ENCODE peak calls at places on chromosomes 5 and 9, in nine cellular contexts. T, U, E, Q, J, F, L, V and R are unnamed samples.

GRCh38 chr5:122559676-122560075 is 215.2 kb upstream of the SNX2 start:
- DNase-seq in T (no peak), J (no peak), V (no peak), F (no peak), L (no peak), E (no peak), U (no peak), Q (no peak), R (no peak)

GRCh38 chr9:98191210-98191609 is 1.2 kb downstream of the CORO2A start:
- DNase-seq in J (no peak), T (no peak), E (no peak), Q (no peak), F (no peak), L (no peak), V (no peak), U (no peak), R (no peak)

GRCh38 chr5:20572560-20572959 is 584.6 kb upstream of the CDH18 start:
- DNase-seq in V (no peak), U (no peak), J (no peak), F (no peak), T (no peak), Q (no peak), L (no peak), E (no peak), R (no peak)

GRCh38 chr5:150670275-150670960 is 9.4 kb downstream of the MYOZ3 start:
- DNase-seq in L (no peak), J (no peak), U (no peak), F (no peak), Q (no peak), V (no peak), T (no peak), E (no peak), R (no peak)

GRCh38 chr5:21152611-21153010 is 1164.6 kb upstream of the CDH18 start:
- DNase-seq in J (no peak), L (no peak), T (no peak), V (peak), Q (no peak), U (no peak), E (no peak), F (no peak), R (no peak)

GRCh38 chr9:96073531-96074284 is 198.2 kb downstream of the ERCC6L2 start:
- DNase-seq in J (no peak), T (no peak), E (no peak), F (no peak), L (no peak), V (no peak), Q (peak), U (no peak), R (no peak)

GRCh38 chr9:132494857-132495256 is 84.8 kb downstream of the CFAP77 start:
- DNase-seq in Q (no peak), F (no peak), V (no peak), J (no peak), U (no peak), E (no peak), L (no peak), T (no peak), R (no peak)

GRCh38 chr5:91641730-91642350 is 258.7 kb upstream of the ARRDC3 start:
- DNase-seq in U (no peak), T (no peak), F (no peak), L (no peak), Q (no peak), J (no peak), E (peak), V (no peak), R (no peak)

GRCh38 chr5:96081276-96081858 is 119.7 kb upstream of the ELL2 start:
- DNase-seq in E (no peak), L (no peak), F (no peak), U (no peak), Q (no peak), T (no peak), V (no peak), J (no peak), R (no peak)

GRCh38 chr5:66242050-66242449 is 98.0 kb downstream of the SREK1 start:
- DNase-seq in L (no peak), E (no peak), J (no peak), Q (no peak), V (no peak), U (no peak), F (no peak), T (no peak), R (no peak)

GRCh38 chr9:15485836-15486678 is 24.7 kb downstream of the PSIP1 start:
- DNase-seq in Q (no peak), V (peak), U (no peak), F (no peak), E (no peak), J (no peak), T (no peak), L (no peak), R (no peak)

GRCh38 chr5:475704-476101 is 32.7 kb downstream of the EXOC3 start:
- DNase-seq in U (no peak), E (no peak), J (no peak), T (no peak), Q (no peak), F (no peak), L (no peak), V (no peak), R (no peak)

GRCh38 chr5:96402500-96402899 is 30.5 kb downstream of the PCSK1 start:
- DNase-seq in Q (no peak), L (no peak), V (no peak), T (no peak), F (no peak), U (no peak), J (no peak), E (no peak), R (no peak)

GRCh38 chr9:133532937-133533668 is 1.4 kb upstream of the ADAMTSL2 start:
- DNase-seq in U (peak), V (peak), T (peak), L (peak), F (peak), Q (peak), E (peak), J (peak), R (peak)

GRCh38 chr9:97570899-97571298 is 62.3 kb downstream of the TSTD2 start:
- DNase-seq in Q (no peak), L (peak), E (no peak), T (no peak), V (no peak), F (peak), U (no peak), J (peak), R (no peak)

GRCh38 chr5:56569576-56569975 is 245.8 kb upstream of the MAP3K1 start:
- DNase-seq in F (no peak), T (no peak), U (no peak), J (no peak), L (no peak), E (no peak), Q (no peak), V (no peak), R (no peak)

GRCh38 chr5:86837610-86838009 is 219.9 kb downstream of the COX7C start:
- DNase-seq in U (no peak), Q (no peak), V (no peak), F (no peak), J (no peak), T (no peak), L (no peak), E (no peak), R (no peak)

GRCh38 chr5:75081510-75081909 is 29.2 kb upstream of the GCNT4 start:
- DNase-seq in Q (no peak), V (no peak), U (no peak), J (no peak), F (no peak), E (no peak), L (no peak), T (no peak), R (no peak)

GRCh38 chr5:89128930-89129625 is 246.1 kb upstream of the MEF2C start:
- DNase-seq in E (no peak), V (no peak), T (no peak), U (no peak), L (no peak), Q (no peak), J (no peak), F (no peak), R (no peak)

GRCh38 chr9:126702501-126703329 is 89.0 kb downstream of the LMX1B start:
- DNase-seq in E (no peak), F (peak), U (peak), T (peak), J (no peak), V (no peak), Q (no peak), L (peak), R (peak)

GRCh38 chr5:149614034-149614907 is 33.0 kb downstream of the ARHGEF37 start:
- DNase-seq in F (no peak), T (no peak), E (no peak), L (no peak), V (no peak), U (no peak), J (no peak), Q (no peak), R (no peak)

GRCh38 chr9:134419684-134420076 is 93.4 kb downstream of the RXRA start:
- DNase-seq in Q (no peak), L (no peak), V (no peak), J (no peak), F (no peak), E (no peak), U (no peak), T (no peak), R (no peak)

GRCh38 chr5:180138976-180139730 is 67.6 kb upstream of the RNF130 start:
- DNase-seq in L (no peak), J (no peak), T (no peak), V (no peak), Q (no peak), E (no peak), U (no peak), F (no peak), R (no peak)

GRCh38 chr9:5459289-5459829 is 9.0 kb downstream of the CD274 start:
- DNase-seq in Q (peak), U (no peak), V (no peak), F (no peak), J (no peak), T (peak), L (no peak), E (no peak), R (no peak)

GRCh38 chr5:154593091-154593490 is 115.1 kb upstream of the HAND1 start:
- DNase-seq in V (peak), J (no peak), L (no peak), Q (no peak), T (no peak), U (no peak), F (no peak), E (no peak), R (no peak)

GRCh38 chr9:135978650-135979461 is 17.7 kb upstream of the UBAC1 start:
- DNase-seq in E (no peak), F (peak), V (no peak), L (no peak), T (peak), Q (no peak), U (no peak), J (no peak), R (no peak)
- TF ChIP-seq CTCF in E (no peak), F (no peak), V (no peak), L (no peak), T (no peak), Q (no peak), U (no peak), J (no peak), R (no peak)

GRCh38 chr5:127572930-127573329 is 55.5 kb downstream of the PRRC1 start:
- DNase-seq in L (no peak), T (no peak), E (no peak), V (no peak), J (no peak), F (no peak), Q (no peak), U (no peak), R (peak)
- TF ChIP-seq CTCF in L (peak), T (no peak), E (no peak), V (peak), J (peak), F (peak), Q (no peak), U (peak), R (no peak)

GRCh38 chr5:131634996-131635754 is at the start of gene RAPGEF6:
- DNase-seq in Q (peak), T (peak), U (peak), F (peak), L (peak), J (peak), E (peak), V (peak), R (peak)

GRCh38 chr5:131633830-131634229 is 1.2 kb downstream of the RAPGEF6 start:
- DNase-seq in E (no peak), V (no peak), U (no peak), T (peak), J (no peak), Q (no peak), L (no peak), F (no peak), R (no peak)

GRCh38 chr5:131637694-131638093 is 2.7 kb upstream of the RAPGEF6 start:
- DNase-seq in L (no peak), T (no peak), E (no peak), J (no peak), Q (no peak), V (no peak), F (no peak), U (no peak), R (no peak)

GRCh38 chr5:131635755-131636479 is 888 bp upstream of the RAPGEF6 start:
- DNase-seq in V (no peak), T (peak), F (no peak), E (no peak), U (no peak), J (no peak), Q (no peak), L (no peak), R (no peak)

DNA sequence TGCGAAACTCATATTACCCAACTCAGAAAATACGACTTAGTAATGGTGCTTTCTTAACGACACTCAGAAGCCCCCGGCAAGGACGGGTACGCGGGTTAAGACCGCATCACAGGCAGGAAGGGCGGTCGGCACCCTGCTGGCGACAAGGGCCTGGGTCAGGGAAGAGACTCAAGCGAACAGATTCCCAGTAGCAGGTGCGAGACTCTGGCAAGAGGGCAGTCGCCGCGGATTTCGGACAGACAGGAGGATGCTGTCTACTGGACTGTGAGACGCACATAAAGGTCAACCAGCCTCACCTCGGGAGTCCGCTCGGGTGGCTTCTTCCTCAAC is 398 bp downstream of the RAPGEF6 start:
- DNase-seq in J (peak), T (peak), L (no peak), F (no peak), Q (peak), V (peak), U (peak), E (no peak), R (no peak)
- TF ChIP-seq CTCF in J (peak), T (no peak), L (no peak), F (no peak), Q (no peak), V (peak), U (peak), E (no peak), R (no peak)

GRCh38 chr5:113040672-113041071 is 64.1 kb downstream of the DCP2 start:
- DNase-seq in T (no peak), F (no peak), V (no peak), Q (no peak), L (no peak), E (no peak), U (no peak), J (no peak), R (no peak)

GRCh38 chr5:113044776-113045175 is 68.2 kb downstream of the DCP2 start:
- DNase-seq in T (no peak), V (no peak), J (no peak), L (no peak), U (no peak), Q (no peak), E (no peak), F (no peak), R (no peak)

GRCh38 chr5:113042491-113043243 is 66.1 kb downstream of the DCP2 start:
- DNase-seq in U (no peak), J (no peak), T (no peak), F (no peak), L (no peak), Q (no peak), E (no peak), V (no peak), R (no peak)

GRCh38 chr5:113047234-113047633 is 70.6 kb downstream of the DCP2 start:
- DNase-seq in J (no peak), F (no peak), V (no peak), U (no peak), L (no peak), T (no peak), E (no peak), Q (no peak), R (no peak)

GRCh38 chr5:113043491-113043931 is 66.9 kb downstream of the DCP2 start:
- DNase-seq in J (peak), Q (no peak), V (no peak), L (no peak), T (peak), F (no peak), E (no peak), U (peak), R (no peak)
- TF ChIP-seq CTCF in J (peak), Q (no peak), V (no peak), L (no peak), T (peak), F (peak), E (peak), U (peak), R (no peak)

GRCh38 chr5:33488558-33489355 is 48.0 kb downstream of the TARS1 start:
- DNase-seq in V (no peak), F (no peak), L (no peak), E (no peak), T (no peak), J (no peak), Q (no peak), U (no peak), R (no peak)

GRCh38 chr5:33491941-33492340 is 51.2 kb downstream of the TARS1 start:
- DNase-seq in T (no peak), J (no peak), F (no peak), L (no peak), U (no peak), Q (no peak), V (no peak), E (no peak), R (no peak)

GRCh38 chr5:33487256-33487655 is 46.5 kb downstream of the TARS1 start:
- DNase-seq in J (no peak), F (no peak), E (no peak), Q (no peak), L (no peak), U (no peak), V (no peak), T (no peak), R (no peak)

GRCh38 chr5:33489481-33490067 is 48.8 kb downstream of the TARS1 start:
- DNase-seq in L (no peak), E (no peak), V (no peak), Q (no peak), T (no peak), J (no peak), F (no peak), U (no peak), R (no peak)

GRCh38 chr5:33490071-33490665 is 49.4 kb downstream of the TARS1 start:
- DNase-seq in T (no peak), Q (no peak), U (no peak), E (no peak), J (no peak), F (no peak), V (no peak), L (no peak), R (no peak)
- TF ChIP-seq CTCF in T (no peak), Q (no peak), U (no peak), E (no peak), J (no peak), F (no peak), V (no peak), L (no peak), R (no peak)

GRCh38 chr5:130243641-130244040 is 339.4 kb downstream of the CHSY3 start:
- DNase-seq in U (no peak), F (no peak), V (no peak), L (no peak), Q (no peak), T (no peak), E (no peak), J (no peak), R (no peak)
- TF ChIP-seq CTCF in U (no peak), F (no peak), V (no peak), L (no peak), Q (no peak), T (no peak), E (no peak), J (no peak), R (no peak)

DNA sequence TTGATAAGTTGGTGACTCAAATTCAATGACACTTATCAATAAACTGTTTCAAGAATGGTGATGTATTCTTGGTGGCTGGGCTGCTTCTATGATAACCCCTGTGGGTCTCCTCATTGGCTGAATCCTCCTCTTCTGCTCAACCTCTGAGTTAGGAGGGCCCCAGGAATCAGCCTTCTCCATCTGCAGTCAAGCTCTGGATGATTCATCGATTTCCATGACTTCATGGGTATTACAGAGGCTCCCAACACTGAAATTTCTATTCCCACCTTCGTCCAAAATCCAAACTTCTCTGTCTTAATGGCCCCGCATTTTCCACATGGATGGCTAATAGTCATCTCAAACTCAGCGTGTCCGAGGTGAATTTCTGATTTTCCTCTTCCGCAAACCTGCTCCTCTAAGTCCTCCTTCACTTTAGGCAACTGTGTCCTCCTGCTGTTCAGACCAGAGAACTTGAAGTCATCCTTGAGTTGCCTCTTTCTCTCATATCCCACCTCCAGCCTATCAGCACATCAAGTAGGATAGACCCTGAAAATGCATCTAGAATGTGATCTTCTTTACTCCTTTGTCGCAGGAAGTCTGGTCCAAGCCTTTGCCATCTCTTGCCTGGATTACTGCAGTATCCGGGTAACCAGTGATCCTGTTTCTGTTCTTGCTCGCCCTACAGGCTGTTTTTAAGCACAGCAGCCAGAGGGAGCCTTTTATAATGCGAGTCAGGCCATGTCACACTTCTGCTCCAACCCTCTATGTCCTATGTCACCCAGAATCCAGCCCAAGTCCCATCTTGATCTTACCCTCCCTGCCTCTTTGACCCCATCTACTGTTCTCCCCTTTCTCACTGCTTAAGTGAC is 41.4 kb upstream of the IL7R start:
- DNase-seq in F (no peak), V (peak), Q (peak), T (peak), E (no peak), L (no peak), U (no peak), J (no peak), R (no peak)
- TF ChIP-seq CTCF in F (peak), V (peak), Q (peak), T (peak), E (peak), L (peak), U (peak), J (peak), R (peak)